ENCODE peak calls at places on chromosomes 4 and X, in six cellular contexts. B is cortex of kidney; U is stimulated activated naive CD8-positive, alpha-beta T cell treated with anti-CD3 and anti-CD28 coated beads, Interleukin-15, Interleukin-2, amounts not matched to agents 100 U/mL and 50 U/mL, for 24 hours; L is occipital lobe; Y is breast epithelium; P is stimulated activated CD4-positive, alpha-beta T cell treated with anti-CD3 and anti-CD28 coated beads, TNF-alpha, amount 100 ng/mL, for 4 hours. C is an unnamed sample.

GRCh38 chr4:126470862-126471261 is 1156.1 kb downstream of the FAT4 start:
- DNase-seq in B (no peak), U (no peak), L (no peak), Y (no peak), P (no peak), C (no peak)

GRCh38 chrX:10254746-10255145 is 98.0 kb downstream of the CLCN4 start:
- DNase-seq in B (no peak), U (no peak), L (no peak), Y (no peak), P (no peak), C (no peak)

GRCh38 chr4:52058275-52058674 is 7.2 kb downstream of the SPATA18 start:
- DNase-seq in B (no peak), U (no peak), L (no peak), Y (no peak), P (no peak), C (no peak)

GRCh38 chr4:87982446-87982845 is 6.9 kb downstream of the SPP1 start:
- DNase-seq in B (no peak), U (no peak), L (no peak), Y (no peak), P (no peak), C (no peak)

GRCh38 chrX:115499112-115499805 is 61.7 kb upstream of the PLS3 start:
- DNase-seq in B (no peak), U (no peak), L (no peak), Y (no peak), P (no peak), C (no peak)

GRCh38 chr4:176726803-176727202 is 65.9 kb downstream of the VEGFC start:
- DNase-seq in B (no peak), U (no peak), L (no peak), Y (no peak), P (no peak), C (peak)

GRCh38 chr4:26557164-26557563 is 26.7 kb upstream of the TBC1D19 start:
- DNase-seq in B (no peak), U (no peak), L (no peak), Y (no peak), P (no peak), C (no peak)

GRCh38 chr4:186643501-186644315 is 79.9 kb downstream of the FAT1 start:
- DNase-seq in B (no peak), U (no peak), L (no peak), Y (no peak), P (no peak), C (no peak)

GRCh38 chrX:76862509-76862908 is 435.0 kb downstream of the MAGEE1 start:
- DNase-seq in B (no peak), U (no peak), L (no peak), Y (no peak), P (no peak), C (no peak)

GRCh38 chr4:23091674-23092073 is 398.9 kb downstream of the GBA3 start:
- DNase-seq in B (no peak), U (no peak), L (no peak), Y (no peak), P (no peak), C (no peak)

GRCh38 chrX:29065477-29065876 is 478.2 kb downstream of the IL1RAPL1 start:
- DNase-seq in B (no peak), U (no peak), L (no peak), Y (no peak), P (no peak), C (no peak)

GRCh38 chrX:44400588-44400987 is 57.1 kb upstream of the EFHC2 start:
- DNase-seq in B (no peak), U (peak), L (no peak), Y (no peak), P (peak), C (no peak)

GRCh38 chr4:168923526-168924194 is 86.4 kb downstream of the CBR4 start:
- DNase-seq in B (no peak), U (peak), L (peak), Y (no peak), P (no peak), C (peak)